ENCODE peak calls at places on chromosomes 6 and 20, in seven cellular contexts. Q, K, B, Y, U, T and L are unnamed samples.

GRCh38 chr6:116513224-116513875 is 1.9 kb downstream of the CALHM5 start:
- DNase-seq in Y (no peak), B (no peak), K (no peak), U (no peak), Q (no peak), T (no peak), L (no peak)

GRCh38 chr6:79538481-79538971 is 1.3 kb upstream of the LCA5 start:
- DNase-seq in K (no peak), B (no peak), T (no peak), U (no peak), Y (no peak), Q (no peak), L (peak)

GRCh38 chr6:56357616-56358373 is 110.4 kb upstream of the COL21A1 start:
- DNase-seq in Y (no peak), T (no peak), Q (no peak), B (peak), K (no peak), U (no peak), L (no peak)

GRCh38 chr20:13211956-13212618 is 9.0 kb upstream of the ISM1 start:
- DNase-seq in B (no peak), Q (no peak), K (no peak), Y (no peak), T (no peak), U (no peak), L (no peak)

GRCh38 chr6:135360222-135360621 is 137.3 kb downstream of the AHI1 start:
- DNase-seq in Y (no peak), T (no peak), K (no peak), U (no peak), Q (no peak), B (no peak), L (no peak)

GRCh38 chr6:46199387-46199786 is 28.6 kb upstream of the ENPP5 start:
- DNase-seq in K (no peak), Y (no peak), B (no peak), U (no peak), T (no peak), Q (no peak), L (no peak)

GRCh38 chr6:165206798-165207197 is 102.6 kb downstream of the C6orf118 start:
- DNase-seq in Y (no peak), T (no peak), K (no peak), Q (no peak), U (no peak), B (no peak), L (no peak)

GRCh38 chr6:108419934-108420609 is 125.2 kb downstream of the AFG1L start:
- DNase-seq in Y (no peak), B (no peak), T (no peak), U (no peak), Q (no peak), K (no peak), L (no peak)

GRCh38 chr6:70241991-70242420 is 60.9 kb downstream of the COL9A1 start:
- DNase-seq in Y (no peak), B (no peak), K (no peak), U (no peak), T (no peak), Q (peak), L (no peak)

GRCh38 chr6:131918650-131919355 is 32.4 kb downstream of the CCN2 start:
- DNase-seq in T (no peak), B (no peak), U (no peak), Y (no peak), Q (no peak), K (no peak), L (no peak)

GRCh38 chr20:23881371-23881770 is 1.8 kb upstream of the CST5 start:
- DNase-seq in T (no peak), U (no peak), Y (no peak), K (no peak), B (no peak), Q (no peak), L (no peak)

GRCh38 chr6:105443941-105444340 is 41.1 kb upstream of the PREP start:
- DNase-seq in T (no peak), U (no peak), Q (no peak), B (no peak), K (no peak), Y (no peak), L (no peak)

GRCh38 chr6:112743343-112743742 is 396.2 kb downstream of the RFPL4B start:
- DNase-seq in Y (no peak), Q (no peak), K (no peak), B (no peak), U (no peak), T (no peak), L (peak)

GRCh38 chr6:154410215-154410614 is 53.6 kb upstream of the IPCEF1 start:
- DNase-seq in Q (no peak), Y (no peak), K (no peak), T (no peak), B (no peak), U (no peak), L (no peak)

GRCh38 chr6:99119109-99120031 is 171.6 kb upstream of the FBXL4 start:
- DNase-seq in Y (peak), T (no peak), B (peak), Q (peak), U (peak), K (no peak), L (peak)

GRCh38 chr6:157760589-157761330 is 62.3 kb upstream of the SNX9 start:
- DNase-seq in K (no peak), B (peak), Y (peak), Q (no peak), T (no peak), U (no peak), L (no peak)

GRCh38 chr6:170512249-170512648 is 40.9 kb downstream of the PSMB1 start:
- DNase-seq in B (no peak), U (no peak), K (no peak), Y (no peak), Q (no peak), T (no peak), L (no peak)

GRCh38 chr6:73798592-73798991 is 102.6 kb downstream of the CD109 start:
- DNase-seq in K (no peak), Q (peak), T (no peak), U (peak), B (peak), Y (peak), L (peak)

GRCh38 chr6:152976749-152977148 is 6.1 kb downstream of the FBXO5 start:
- DNase-seq in Q (no peak), K (no peak), B (no peak), T (no peak), Y (no peak), U (no peak), L (no peak)

GRCh38 chr6:29747688-29748250 is 24.5 kb downstream of the HLA-F start:
- DNase-seq in K (no peak), T (no peak), B (no peak), Y (no peak), U (peak), Q (no peak), L (no peak)